ENCODE peak calls at places on chromosome 10, in ten cellular contexts. H is lower leg skin, I is GM12865, X is H9, K is pancreas, F is IMR-90, R is RWPE1, S is SK-N-SH, J is A549, A is cardiac fibroblast. G is an unnamed sample.

GRCh38 chr10:95440756-95441546 is 120.2 kb downstream of the SORBS1 start:
- DNase-seq in S (no peak), I (peak; percentile 73), X (no peak), A (no peak), K (no peak), J (no peak), F (no peak), H (no peak), R (no peak), G (no peak)

GRCh38 chr10:10497245-10497644 is 520.4 kb upstream of the CELF2 start:
- DNase-seq in A (no peak), F (no peak), J (no peak), I (no peak), H (no peak), S (no peak), R (no peak), K (no peak), X (no peak), G (no peak)

GRCh38 chr10:3566627-3567026 is 218.4 kb downstream of the KLF6 start:
- DNase-seq in J (no peak), S (no peak), R (no peak), A (no peak), H (no peak), K (no peak), X (no peak), F (no peak), I (no peak), G (no peak)

GRCh38 chr10:116801658-116802057 is 47.6 kb upstream of the ENO4 start:
- DNase-seq in S (no peak), A (no peak), J (no peak), F (no peak), H (no peak), K (no peak), R (no peak), X (no peak), I (no peak), G (no peak)

GRCh38 chr10:60394444-60394843 is 4.8 kb upstream of the ANK3 start:
- DNase-seq in K (no peak), X (no peak), R (no peak), I (no peak), A (no peak), S (no peak), F (no peak), H (no peak), J (no peak), G (no peak)

GRCh38 chr10:68121020-68121743 is 11.9 kb downstream of the MYPN start:
- DNase-seq in S (no peak), X (no peak), A (no peak), I (no peak), H (no peak), J (no peak), R (no peak), F (no peak), K (no peak), G (no peak)

GRCh38 chr10:75034131-75034512 is 77.3 kb upstream of the SAMD8 start:
- DNase-seq in H (no peak), X (no peak), I (no peak), S (no peak), K (no peak), R (peak; percentile 38), F (no peak), J (no peak), A (peak; percentile 22), G (no peak)

GRCh38 chr10:98170249-98171117 is 36.0 kb downstream of the R3HCC1L start:
- DNase-seq in A (peak; percentile 68), S (peak; percentile 43), I (peak; percentile 64), X (peak; percentile 77), K (peak; percentile 53), H (no peak), R (peak; percentile 58), J (peak; percentile 61), F (peak; percentile 60), G (no peak)

GRCh38 chr10:33412261-33413092 is 78.0 kb upstream of the NRP1 start:
- DNase-seq in R (peak; percentile 27), K (no peak), J (no peak), H (peak; percentile 86), S (no peak), F (peak; percentile 92), A (peak; percentile 97), X (no peak), I (no peak), G (no peak)

GRCh38 chr10:113736576-113736975 is 14.9 kb upstream of the PLEKHS1 start:
- DNase-seq in X (no peak), H (no peak), I (no peak), F (no peak), K (no peak), A (no peak), S (no peak), J (no peak), R (no peak), G (no peak)

GRCh38 chr10:117441366-117441765 is 66.1 kb upstream of the PDZD8 start:
- DNase-seq in R (no peak), K (no peak), J (no peak), S (no peak), X (no peak), A (no peak), H (no peak), F (no peak), I (no peak), G (no peak)

GRCh38 chr10:79314761-79315601 is 32.3 kb upstream of the PPIF start:
- DNase-seq in J (no peak), S (no peak), X (no peak), I (no peak), F (no peak), H (no peak), K (peak; percentile 44), R (no peak), A (no peak), G (no peak)

GRCh38 chr10:14738011-14738510 is 36.6 kb downstream of the FAM107B start:
- DNase-seq in F (no peak), I (no peak), H (no peak), X (no peak), K (no peak), J (no peak), A (no peak), R (no peak), S (no peak), G (no peak)

GRCh38 chr10:7411671-7412481 is 1.0 kb upstream of the SFMBT2 start:
- DNase-seq in K (no peak), H (peak; percentile 85), J (no peak), F (no peak), X (peak; percentile 52), I (no peak), R (no peak), A (no peak), S (peak; percentile 38), G (no peak)

GRCh38 chr10:18406136-18406535 is 245.3 kb downstream of the NSUN6 start:
- DNase-seq in H (no peak), K (no peak), S (no peak), X (peak; percentile 31), I (no peak), R (no peak), F (no peak), A (no peak), J (no peak), G (no peak)

GRCh38 chr10:71093531-71093930 is 118.8 kb upstream of the UNC5B start:
- DNase-seq in I (no peak), S (no peak), H (peak; percentile 56), X (no peak), J (no peak), R (no peak), K (no peak), A (no peak), F (no peak), G (no peak)

GRCh38 chr10:35600193-35600592 is 4.9 kb upstream of the GJD4 start:
- DNase-seq in I (no peak), F (no peak), X (no peak), J (peak; percentile 16), R (no peak), H (no peak), K (no peak), A (peak; percentile 23), S (no peak), G (no peak)

GRCh38 chr10:101444058-101444457 is 90.1 kb downstream of the BTRC start:
- DNase-seq in R (no peak), K (no peak), S (no peak), X (no peak), F (peak; percentile 17), J (peak; percentile 29), A (peak; percentile 45), I (peak; percentile 10), H (no peak), G (no peak)
- TF ChIP-seq CTCF in R (no peak), K (no peak), S (peak; percentile 57), X (peak; percentile 59), F (peak; percentile 27), J (peak; percentile 52), A (peak; percentile 31), I (no peak), H (no peak), G (no peak)

DNA sequence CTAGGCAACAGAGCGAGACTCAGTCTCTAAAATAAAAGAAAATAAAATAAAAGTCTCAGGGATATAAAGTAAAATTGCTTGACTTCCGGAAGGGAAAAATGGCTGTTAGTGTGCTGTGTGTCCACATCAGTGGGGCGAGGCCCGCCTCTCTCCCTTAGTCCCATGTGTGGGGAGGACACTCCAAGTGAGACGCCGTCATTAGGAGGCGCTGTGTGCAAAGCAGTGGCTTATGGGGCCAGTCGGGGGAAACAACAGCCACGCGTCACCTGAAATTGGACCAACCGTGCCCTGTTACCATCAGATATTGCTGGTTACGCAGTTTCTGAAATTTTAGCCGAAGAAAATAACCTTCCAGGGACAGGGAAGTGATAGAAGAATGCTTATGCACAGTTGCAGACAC is 15.8 kb downstream of the SFXN4 start:
- DNase-seq in I (no peak), H (peak; percentile 32), F (no peak), J (peak; percentile 34), S (peak; percentile 34), A (no peak), R (no peak), K (no peak), X (no peak), G (no peak)
- TF ChIP-seq CTCF in I (no peak), H (no peak), F (peak; percentile 7), J (no peak), S (peak; percentile 33), A (no peak), R (no peak), K (no peak), X (peak; percentile 50), G (no peak)

GRCh38 chr10:112191223-112191622 is 7.7 kb upstream of the GPAM start:
- DNase-seq in A (no peak), I (no peak), F (no peak), H (no peak), S (no peak), J (no peak), X (no peak), K (no peak), R (no peak), G (no peak)
- TF ChIP-seq CTCF in A (no peak), I (no peak), F (no peak), H (no peak), S (no peak), J (no peak), X (no peak), K (no peak), R (no peak), G (no peak)

DNA sequence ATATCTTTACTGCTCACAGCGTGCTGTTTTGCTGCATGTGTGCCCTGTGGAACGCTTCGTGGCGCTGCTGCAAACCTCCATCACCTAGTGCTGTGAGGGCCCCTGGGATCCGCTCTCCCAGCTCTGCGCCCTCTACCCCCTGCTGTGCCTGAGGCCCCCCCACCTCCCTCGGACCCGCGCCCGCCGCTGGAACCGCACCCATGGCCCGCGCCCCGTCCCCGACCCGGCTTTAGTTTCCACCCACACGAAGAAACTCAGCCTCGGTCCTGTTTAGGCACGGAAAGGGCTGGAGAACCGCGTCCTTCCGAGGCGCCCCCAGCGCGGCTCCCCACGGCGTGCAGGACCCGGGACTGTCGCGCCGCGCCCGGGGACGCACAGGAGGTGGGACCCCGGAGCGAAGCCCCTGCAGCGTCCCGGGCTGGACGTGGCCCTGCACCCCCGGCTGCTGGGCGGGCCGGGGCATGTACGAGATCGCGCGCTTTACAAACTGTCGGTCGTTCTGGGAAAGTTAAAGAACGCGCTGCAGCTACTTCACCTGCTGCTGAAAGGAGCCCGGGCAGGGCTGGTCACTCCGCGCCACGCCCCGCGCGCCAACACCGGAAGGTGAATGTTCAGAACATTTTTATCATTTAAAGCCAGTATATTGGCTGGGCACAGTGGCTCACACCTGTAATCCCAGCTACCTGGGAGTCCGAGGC is 54.3 kb downstream of the BMS1 start:
- DNase-seq in H (no peak), A (peak; percentile 29), R (peak; percentile 8), F (peak; percentile 17), K (no peak), X (peak; percentile 37), S (peak; percentile 82), J (peak; percentile 20), I (no peak), G (no peak)
- TF ChIP-seq CTCF in H (no peak), A (peak; percentile 4), R (no peak), F (no peak), K (no peak), X (no peak), S (peak; percentile 13), J (no peak), I (no peak), G (no peak)

G was measured in mesothelial cell of epicardium.